ENCODE peak calls at places on chromosomes 1 and 21, in ten cellular contexts. E, U, A, R, O, K, T, M, S and V are unnamed samples. For H3K27me3, the result is how much of the 10 kb centered on the place peaks cover.

GRCh38 chr21:35587841-35588390 is 472.4 kb downstream of the SETD4 start:
- DNase-seq in A (no peak), S (no peak), T (no peak), R (no peak), U (no peak), O (no peak), M (no peak), K (no peak), E (no peak), V (no peak)

GRCh38 chr1:203271018-203271743 is 34.1 kb upstream of the BTG2 start:
- DNase-seq in K (peak), M (peak), T (no peak), S (peak), A (peak), R (peak), E (peak), O (no peak), U (no peak), V (peak)

GRCh38 chr1:156910309-156910782 is 10.1 kb upstream of the LRRC71 start:
- DNase-seq in M (no peak), A (no peak), U (no peak), E (no peak), O (peak), R (no peak), T (no peak), K (peak), S (peak), V (peak)

GRCh38 chr1:202742496-202742895 is 32.2 kb upstream of the SYT2 start:
- DNase-seq in A (no peak), M (no peak), U (no peak), S (no peak), T (no peak), E (no peak), O (no peak), R (no peak), K (no peak), V (no peak)

GRCh38 chr1:21124846-21125245 is 51.9 kb downstream of the EIF4G3 start:
- DNase-seq in A (no peak), M (no peak), T (no peak), O (no peak), K (no peak), U (no peak), R (no peak), S (no peak), E (no peak), V (no peak)

GRCh38 chr1:230174765-230175747 is 108.0 kb downstream of the GALNT2 start:
- DNase-seq in O (no peak), R (no peak), A (no peak), E (no peak), S (no peak), T (no peak), M (no peak), K (no peak), U (no peak), V (no peak)

GRCh38 chr1:168697376-168697775 is 31.6 kb downstream of the DPT start:
- DNase-seq in K (no peak), E (no peak), T (no peak), O (no peak), S (no peak), R (no peak), A (no peak), U (no peak), M (no peak), V (no peak)

GRCh38 chr1:166174108-166174507 is 7.3 kb upstream of the FAM78B start:
- DNase-seq in A (no peak), U (no peak), T (no peak), M (peak), E (no peak), K (no peak), O (peak), S (no peak), R (peak), V (peak)

GRCh38 chr1:182889997-182890396 is 50.9 kb downstream of the DHX9 start:
- DNase-seq in M (no peak), K (no peak), R (no peak), E (no peak), S (peak), U (no peak), A (no peak), O (no peak), T (no peak), V (no peak)

GRCh38 chr1:57101171-57101570 is 135.4 kb upstream of the C8B start:
- DNase-seq in R (no peak), S (no peak), K (peak), U (no peak), E (no peak), A (no peak), O (no peak), M (no peak), T (no peak), V (peak)

GRCh38 chr1:164440222-164440621 is 118.8 kb upstream of the PBX1 start:
- DNase-seq in R (peak), E (no peak), S (no peak), K (peak), A (no peak), U (no peak), M (peak), T (no peak), O (no peak), V (peak)

GRCh38 chr1:162323023-162323422 is 53.6 kb downstream of the SPATA46 start:
- DNase-seq in M (no peak), E (no peak), R (no peak), S (no peak), O (no peak), A (no peak), T (no peak), K (no peak), U (no peak), V (no peak)

GRCh38 chr1:60657926-60658325 is 424.4 kb upstream of the NFIA start:
- DNase-seq in T (no peak), R (no peak), A (no peak), E (no peak), S (no peak), U (no peak), M (no peak), O (no peak), K (no peak), V (no peak)

GRCh38 chr1:189859385-189859977 is 618.2 kb downstream of the BRINP3 start:
- DNase-seq in K (peak), E (no peak), O (no peak), S (no peak), T (no peak), R (no peak), A (no peak), M (no peak), U (peak), V (peak)

GRCh38 chr1:233639611-233640010 is 25.7 kb downstream of the KCNK1 start:
- DNase-seq in T (no peak), O (no peak), K (no peak), R (no peak), S (no peak), U (no peak), E (no peak), M (no peak), A (no peak), V (no peak)

GRCh38 chr1:94526581-94526980 is 15.0 kb downstream of the F3 start:
- DNase-seq in R (no peak), S (no peak), A (no peak), U (no peak), M (no peak), T (no peak), K (no peak), E (no peak), O (no peak), V (no peak)

GRCh38 chr1:155463865-155464264 is 98.7 kb downstream of the ASH1L start:
- DNase-seq in R (no peak), A (no peak), T (no peak), E (no peak), U (no peak), K (peak), O (no peak), S (no peak), M (no peak), V (peak)

GRCh38 chr1:31927661-31927980 is 10.5 kb downstream of the PTP4A2 start:
- DNase-seq in T (no peak), R (no peak), K (no peak), U (no peak), O (no peak), S (no peak), M (no peak), E (no peak), A (no peak), V (no peak)

GRCh38 chr1:217614319-217614718 is 16.6 kb downstream of the GPATCH2 start:
- DNase-seq in S (no peak), E (no peak), K (no peak), U (no peak), O (no peak), M (no peak), R (no peak), T (no peak), A (no peak), V (no peak)

GRCh38 chr1:185681034-185681633 is 53.1 kb upstream of the HMCN1 start:
- DNase-seq in R (peak), K (peak), A (no peak), T (no peak), S (peak), E (no peak), M (no peak), O (no peak), U (no peak), V (peak)

GRCh38 chr1:222124602-222125001 is 382.7 kb upstream of the DUSP10 start:
- DNase-seq in U (peak), K (peak), M (no peak), R (no peak), E (no peak), S (no peak), O (no peak), A (no peak), T (no peak), V (no peak)

GRCh38 chr1:181430015-181430657 is 53.2 kb upstream of the CACNA1E start:
- DNase-seq in U (no peak), T (no peak), O (no peak), A (no peak), K (no peak), S (no peak), R (no peak), M (no peak), E (no peak), V (no peak)

GRCh38 chr1:220893701-220894024 is 14.4 kb downstream of the HLX start:
- DNase-seq in K (no peak), U (no peak), M (no peak), O (no peak), S (no peak), A (no peak), E (no peak), T (no peak), R (no peak), V (no peak)

GRCh38 chr1:1167416-1168155 is 6.1 kb upstream of the TTLL10 start:
- DNase-seq in A (peak), K (no peak), S (no peak), T (no peak), R (no peak), M (no peak), O (peak), U (no peak), E (no peak), V (no peak)

GRCh38 chr1:153365696-153366095 is 8.0 kb downstream of the S100A9 start:
- DNase-seq in O (no peak), E (no peak), K (no peak), U (no peak), T (no peak), S (no peak), R (no peak), A (peak), M (no peak), V (no peak)

GRCh38 chr1:97379387-97380075 is 541.3 kb downstream of the DPYD start:
- DNase-seq in U (no peak), A (no peak), M (no peak), K (no peak), O (no peak), E (no peak), S (no peak), T (no peak), R (no peak), V (no peak)

GRCh38 chr1:87180682-87181081 is 148.0 kb upstream of the LMO4 start:
- DNase-seq in K (no peak), E (no peak), M (peak), O (peak), U (no peak), A (no peak), T (no peak), S (no peak), R (no peak), V (no peak)

GRCh38 chr21:42873096-42873495 is 6.2 kb downstream of the WDR4 start:
- DNase-seq in S (no peak), E (no peak), R (no peak), A (no peak), O (no peak), U (no peak), K (no peak), T (no peak), M (no peak), V (no peak)

GRCh38 chr1:213820362-213821149 is 167.2 kb upstream of the PROX1 start:
- DNase-seq in M (no peak), E (no peak), A (no peak), T (no peak), R (peak), S (no peak), U (no peak), O (no peak), K (no peak), V (no peak)

GRCh38 chr1:16296643-16297042 is 55.6 kb downstream of the FBXO42 start:
- DNase-seq in E (no peak), O (no peak), R (no peak), T (no peak), K (no peak), M (no peak), A (no peak), U (no peak), S (no peak), V (no peak)

GRCh38 chr1:8207202-8207601 is 110.7 kb upstream of the SLC45A1 start:
- DNase-seq in A (no peak), T (no peak), M (no peak), O (no peak), U (no peak), K (no peak), S (no peak), R (no peak), E (no peak), V (no peak)

GRCh38 chr1:26278303-26278702 is 1.6 kb upstream of the SH3BGRL3 start:
- DNase-seq in U (no peak), K (no peak), T (peak), A (no peak), S (no peak), R (no peak), O (no peak), M (peak), E (peak), V (no peak)

GRCh38 chr1:109925159-109925990 is 14.7 kb downstream of the CSF1 start:
- DNase-seq in T (no peak), O (no peak), M (no peak), K (no peak), E (no peak), U (no peak), S (no peak), R (no peak), A (no peak), V (no peak)

GRCh38 chr1:28871631-28872401 is 42.6 kb upstream of the EPB41 start:
- DNase-seq in A (no peak), U (no peak), T (no peak), E (no peak), O (no peak), S (no peak), K (no peak), R (no peak), M (no peak), V (no peak)
- H3K4me3 ChIP-seq in A (no peak), U (no peak), T (no peak), E (no peak), O (no peak), S (no peak), K (no peak), R (no peak), M (no peak), V (no peak)

GRCh38 chr1:2343023-2343935 is 48.1 kb downstream of the MORN1 start:
- DNase-seq in O (peak), R (no peak), E (no peak), T (no peak), M (no peak), U (no peak), K (no peak), A (peak), S (no peak), V (no peak)
- H3K27me3 ChIP-seq in O (under half), R (under half), E (under half), T (under half), M (under half), U (under half), K (under half), A (under half), S (under half), V (under half)

GRCh38 chr1:10434590-10434989 is 4.4 kb downstream of the CENPS start:
- DNase-seq in K (no peak), A (no peak), S (no peak), U (no peak), R (no peak), M (no peak), O (no peak), E (no peak), T (no peak), V (no peak)

GRCh38 chr1:10430216-10431064 is at the start of gene CENPS:
- DNase-seq in U (peak), R (peak), S (peak), M (peak), T (peak), O (peak), A (peak), K (peak), E (peak), V (peak)

GRCh38 chr1:10433790-10434189 is 3.6 kb downstream of the CENPS start:
- DNase-seq in O (no peak), U (no peak), K (no peak), S (no peak), E (no peak), M (no peak), A (no peak), T (no peak), R (no peak), V (no peak)

GRCh38 chr1:10431065-10431730 is 965 bp downstream of the CENPS start:
- DNase-seq in O (no peak), U (no peak), M (no peak), K (peak), R (no peak), T (no peak), E (no peak), A (no peak), S (no peak), V (peak)

GRCh38 chr1:10432910-10433785 is 2.9 kb downstream of the CENPS start:
- DNase-seq in E (no peak), O (no peak), M (no peak), S (no peak), A (no peak), K (no peak), T (no peak), R (no peak), U (no peak), V (no peak)
- H3K27ac ChIP-seq in E (no peak), O (no peak), M (no peak), S (no peak), A (no peak), K (no peak), T (no peak), R (no peak), U (no peak), V (no peak)

DNA sequence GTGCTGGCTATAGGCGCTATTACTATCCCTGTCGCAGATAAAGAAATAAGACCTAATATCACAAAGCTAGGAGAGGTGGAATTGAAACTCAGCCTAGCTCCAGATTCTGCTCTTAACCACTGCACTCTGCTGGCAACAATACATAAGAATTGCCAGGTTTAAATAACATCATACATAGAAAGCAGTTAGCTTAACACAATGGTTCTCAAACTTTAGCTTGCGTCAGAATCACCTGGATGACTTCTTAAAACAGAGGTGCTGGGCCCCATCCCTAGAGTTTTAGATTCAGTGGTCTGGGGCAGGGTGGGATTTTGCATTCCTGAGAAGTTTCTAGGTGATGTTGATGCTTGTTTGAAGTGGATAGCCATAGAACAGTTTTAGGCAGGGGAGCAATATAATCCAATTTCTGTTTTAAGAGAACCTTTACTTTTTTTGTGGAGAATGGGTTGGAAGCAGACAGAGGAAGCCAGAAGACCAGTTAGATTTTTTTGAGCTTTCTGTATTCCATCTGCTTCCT is 1.1 kb upstream of the POMGNT1 start:
- DNase-seq in U (no peak), R (no peak), K (no peak), A (no peak), T (no peak), S (no peak), E (no peak), O (no peak), M (no peak), V (no peak)
- H3K4me3 ChIP-seq in U (no peak), R (no peak), K (no peak), A (no peak), T (peak), S (no peak), E (peak), O (peak), M (peak), V (peak)

GRCh38 chr1:228937351-228937750 is 202.1 kb downstream of the RHOU start:
- DNase-seq in M (no peak), S (no peak), E (no peak), K (no peak), O (no peak), R (no peak), U (no peak), T (no peak), A (no peak), V (no peak)
- H3K27me3 ChIP-seq in M (under half), S (under half), E (under half), K (under half), O (under half), R (under half), U (under half), T (under half), A (under half), V (under half)

GRCh38 chr1:235648954-235649721 is 446 bp downstream of the GNG4 start:
- DNase-seq in T (no peak), M (peak), R (peak), S (peak), O (peak), K (peak), U (no peak), E (peak), A (peak), V (peak)
- H3K27ac ChIP-seq in T (peak), M (no peak), R (no peak), S (no peak), O (no peak), K (no peak), U (no peak), E (no peak), A (no peak), V (peak)

GRCh38 chr21:40765771-40766170 is 81.2 kb downstream of the DSCAM start:
- DNase-seq in E (no peak), A (no peak), R (no peak), M (no peak), K (no peak), U (no peak), O (no peak), S (no peak), T (no peak), V (no peak)

GRCh38 chr21:40769231-40769630 is 77.7 kb downstream of the DSCAM start:
- DNase-seq in O (no peak), T (no peak), E (no peak), M (no peak), U (no peak), R (no peak), A (no peak), S (no peak), K (no peak), V (no peak)

GRCh38 chr21:40770435-40771055 is 76.4 kb downstream of the DSCAM start:
- DNase-seq in M (no peak), T (no peak), A (no peak), E (no peak), O (no peak), K (no peak), S (no peak), U (no peak), R (no peak), V (no peak)

DNA sequence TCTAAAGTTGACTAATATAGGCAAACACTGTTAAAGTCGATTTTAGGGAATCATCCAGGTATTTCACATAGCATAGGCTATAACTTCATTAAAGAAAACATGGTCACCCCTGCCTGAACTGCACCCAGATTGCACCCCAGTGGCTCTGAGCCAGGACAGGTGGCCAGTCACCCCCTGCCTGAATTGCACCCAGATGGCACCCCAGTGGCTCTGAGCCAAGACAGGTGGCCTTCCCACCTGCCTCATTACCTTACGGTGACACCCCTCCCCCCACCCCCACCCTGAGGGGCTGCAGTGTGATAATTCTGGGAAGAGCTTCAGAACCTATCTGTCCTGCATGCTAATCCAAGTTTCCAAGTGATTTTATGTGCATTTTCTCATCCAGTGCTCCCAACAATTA is 78.9 kb downstream of the DSCAM start:
- DNase-seq in A (no peak), M (no peak), S (no peak), R (no peak), U (no peak), T (no peak), E (no peak), K (no peak), O (no peak), V (no peak)
- H3K4me3 ChIP-seq in A (no peak), M (no peak), S (no peak), R (no peak), U (no peak), T (no peak), E (no peak), K (no peak), O (no peak), V (no peak)

GRCh38 chr1:54488065-54488750 is 59.8 kb upstream of the ACOT11 start:
- DNase-seq in T (peak), A (peak), R (peak), O (peak), S (peak), M (peak), E (peak), U (no peak), K (peak), V (peak)
- H3K27me3 ChIP-seq in T (under half), A (under half), R (under half), O (under half), S (under half), M (under half), E (under half), U (under half), K (under half), V (under half)